ENCODE peak calls at places on chromosomes 13 and 19, in six cellular contexts. B is MG63; T is CD4-positive, alpha-beta T cell; A is adrenal gland; H is H9; G is neural progenitor cell. D is an unnamed sample.

GRCh38 chr13:47239025-47239424 is 342.2 kb upstream of the HTR2A start:
- DNase-seq in B (no peak), T (no peak), A (no peak), H (no peak), G (no peak), D (no peak)

GRCh38 chr19:34555447-34555846 is 73.9 kb downstream of the WTIP start:
- DNase-seq in B (no peak), T (no peak), A (no peak), H (peak; percentile 61), G (peak; percentile 33), D (no peak)

GRCh38 chr19:37251308-37252229 is 33.6 kb downstream of the ZNF383 start:
- DNase-seq in B (peak; percentile 72), T (peak; percentile 4), A (peak; percentile 96), H (no peak), G (no peak), D (no peak)

GRCh38 chr19:19619121-19619848 is 798 bp upstream of the PBX4 start:
- DNase-seq in B (no peak), T (no peak), A (no peak), H (no peak), G (no peak), D (no peak)

GRCh38 chr13:114109646-114110045 is 22.8 kb downstream of the RASA3 start:
- DNase-seq in B (no peak), T (no peak), A (peak; percentile 79), H (no peak), G (peak; percentile 39), D (no peak)

GRCh38 chr19:2511570-2511969 is 35.6 kb downstream of the GADD45B start:
- DNase-seq in B (no peak), T (no peak), A (no peak), H (no peak), G (no peak), D (no peak)

GRCh38 chr19:19372656-19373416 is 32.6 kb upstream of the GATAD2A start:
- DNase-seq in B (peak; percentile 53), T (no peak), A (peak; percentile 74), H (peak; percentile 72), G (no peak), D (no peak)

GRCh38 chr13:112730157-112730671 is 40.4 kb downstream of the ATP11A start:
- DNase-seq in B (no peak), T (no peak), A (peak; percentile 84), H (peak; percentile 20), G (no peak), D (no peak)

GRCh38 chr13:35947315-35947714 is 183.9 kb downstream of the DCLK1 start:
- DNase-seq in B (no peak), T (no peak), A (no peak), H (no peak), G (no peak), D (no peak)

GRCh38 chr13:112818698-112819045 is 128.8 kb downstream of the ATP11A start:
- DNase-seq in B (no peak), T (no peak), A (no peak), H (no peak), G (no peak), D (no peak)

GRCh38 chr13:18212873-18213272 is 968.8 kb downstream of the TUBA3C start:
- DNase-seq in B (peak; percentile 35), T (peak; percentile 5), A (peak; percentile 64), H (no peak), G (no peak), D (no peak)

GRCh38 chr19:30593358-30593757 is 221.2 kb downstream of the ZNF536 start:
- DNase-seq in B (no peak), T (no peak), A (no peak), H (no peak), G (no peak), D (no peak)

GRCh38 chr13:49093376-49093775 is 117.7 kb downstream of the FNDC3A start:
- DNase-seq in B (no peak), T (no peak), A (no peak), H (no peak), G (no peak), D (no peak)

GRCh38 chr19:12796146-12797071 is 5.1 kb downstream of the JUNB start:
- DNase-seq in B (peak; percentile 81), T (peak; percentile 69), A (peak; percentile 91), H (peak; percentile 90), G (peak; percentile 93), D (peak; percentile 92)

GRCh38 chr19:42312370-42312769 is 739 bp upstream of the TMEM145 start:
- DNase-seq in B (no peak), T (no peak), A (no peak), H (no peak), G (no peak), D (no peak)
- H3K27me3 ChIP-seq in B (peaks cover 14% of the 10 kb centered on the region), T (peaks cover 32% of the 10 kb centered on the region), A (no peaks in the 10 kb centered on the region), H (peaks cover 3% of the 10 kb centered on the region), G (peaks cover 50% of the 10 kb centered on the region), D (no peaks in the 10 kb centered on the region)

GRCh38 chr19:47021536-47022139 is 2.0 kb downstream of the NPAS1 start:
- DNase-seq in B (peak; percentile 41), T (no peak), A (no peak), H (peak; percentile 55), G (peak; percentile 69), D (no peak)

GRCh38 chr19:47019431-47020041 is at the start of gene NPAS1:
- DNase-seq in B (no peak), T (no peak), A (no peak), H (peak; percentile 66), G (peak; percentile 63), D (no peak)

GRCh38 chr19:47020992-47021496 is 1.4 kb downstream of the NPAS1 start:
- DNase-seq in B (peak; percentile 29), T (no peak), A (no peak), H (peak; percentile 62), G (peak; percentile 41), D (no peak)

GRCh38 chr19:47018923-47019322 is 714 bp upstream of the NPAS1 start:
- DNase-seq in B (no peak), T (no peak), A (no peak), H (no peak), G (no peak), D (no peak)

DNA sequence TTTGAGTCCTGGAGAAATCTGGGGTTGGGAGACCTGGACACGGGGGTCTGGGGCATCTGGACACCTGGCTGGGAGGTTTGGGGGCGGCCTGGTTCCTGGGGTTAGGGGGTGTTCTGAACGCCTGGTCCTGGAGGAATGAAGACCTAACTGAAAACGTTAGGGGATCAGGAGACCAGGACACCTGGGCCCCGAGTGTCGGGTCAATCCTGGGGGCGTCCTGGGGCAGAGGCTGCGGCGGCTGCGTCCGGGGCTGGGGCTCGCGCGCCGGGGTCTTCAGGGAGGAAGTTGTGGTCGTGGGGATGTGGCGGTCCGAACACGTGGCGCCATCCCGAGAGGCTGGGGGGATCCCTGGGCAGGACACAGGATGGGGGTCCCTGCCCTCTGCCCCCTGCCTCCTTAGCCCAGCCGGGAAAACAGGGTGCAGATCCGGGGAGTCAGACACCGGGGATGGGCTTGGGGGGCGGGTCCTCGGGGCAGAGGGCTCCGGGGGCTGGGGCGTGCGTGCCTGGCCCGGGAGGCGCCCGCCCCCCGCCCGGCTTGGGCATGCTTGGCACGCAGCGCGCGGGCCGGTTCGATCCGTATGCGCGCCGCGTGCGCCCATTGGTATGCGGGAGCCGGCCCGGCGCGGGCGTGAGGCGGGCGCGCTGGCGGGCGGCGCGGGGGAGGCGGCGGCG is 632 bp downstream of the NPAS1 start:
- DNase-seq in B (peak; percentile 31), T (no peak), A (no peak), H (no peak), G (peak; percentile 74), D (no peak)
- H3K27me3 ChIP-seq in B (peaks cover 51% of the 10 kb centered on the region), T (peaks cover 49% of the 10 kb centered on the region), A (peaks cover 48% of the 10 kb centered on the region), H (peaks cover 39% of the 10 kb centered on the region), G (peaks cover 71% of the 10 kb centered on the region), D (peaks cover 29% of the 10 kb centered on the region)

GRCh38 chr19:54875506-54875905 is 1.5 kb downstream of the FCAR start:
- DNase-seq in B (no peak), T (no peak), A (no peak), H (no peak), G (no peak), D (no peak)

GRCh38 chr19:54871713-54872112 is 2.3 kb upstream of the FCAR start:
- DNase-seq in B (no peak), T (no peak), A (no peak), H (no peak), G (no peak), D (no peak)

DNA sequence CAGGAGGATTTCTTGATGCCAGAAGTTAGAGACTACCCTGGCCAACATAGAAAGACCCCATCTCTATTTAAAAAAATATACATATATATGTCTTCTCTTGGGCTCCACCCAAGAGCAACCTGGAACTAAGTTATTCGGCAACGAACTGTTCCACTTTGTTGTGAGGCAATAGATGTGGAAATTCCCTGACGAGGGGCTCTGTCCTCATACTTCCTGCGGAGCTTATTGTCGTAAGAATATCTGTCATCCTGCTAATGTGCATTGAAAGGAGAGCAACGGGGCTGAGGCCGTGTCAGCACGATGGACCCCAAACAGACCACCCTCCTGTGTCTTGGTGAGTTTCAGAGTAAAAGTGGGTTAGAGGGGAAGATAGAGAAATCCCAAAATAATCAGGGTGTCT is at the start of gene FCAR:
- DNase-seq in B (no peak), T (no peak), A (no peak), H (no peak), G (no peak), D (no peak)
- H3K27me3 ChIP-seq in B (no peaks in the 10 kb centered on the region), T (no peaks in the 10 kb centered on the region), A (no peaks in the 10 kb centered on the region), H (no peaks in the 10 kb centered on the region), G (peaks cover 3% of the 10 kb centered on the region), D (no peaks in the 10 kb centered on the region)

GRCh38 chr13:111121421-111121820 is 6.3 kb downstream of the ARHGEF7 start:
- DNase-seq in B (no peak), T (no peak), A (no peak), H (no peak), G (no peak), D (no peak)
- H3K27me3 ChIP-seq in B (peaks cover 8% of the 10 kb centered on the region), T (peaks cover 20% of the 10 kb centered on the region), A (no peaks in the 10 kb centered on the region), H (peaks cover 2% of the 10 kb centered on the region), G (peaks cover 16% of the 10 kb centered on the region), D (no peaks in the 10 kb centered on the region)

GRCh38 chr13:94972262-94972661 is 259.9 kb upstream of the SOX21 start:
- DNase-seq in B (no peak), T (no peak), A (no peak), H (no peak), G (no peak), D (no peak)

GRCh38 chr13:94966380-94966779 is 254.0 kb upstream of the SOX21 start:
- DNase-seq in B (no peak), T (no peak), A (no peak), H (no peak), G (peak; percentile 52), D (no peak)

GRCh38 chr13:94968040-94968756 is 255.9 kb upstream of the SOX21 start:
- DNase-seq in B (peak; percentile 4), T (no peak), A (no peak), H (peak; percentile 75), G (peak; percentile 86), D (no peak)

GRCh38 chr13:94968757-94969086 is 256.4 kb upstream of the SOX21 start:
- DNase-seq in B (no peak), T (no peak), A (no peak), H (no peak), G (no peak), D (no peak)

GRCh38 chr13:94967183-94968039 is 255.1 kb upstream of the SOX21 start:
- DNase-seq in B (peak; percentile 26), T (no peak), A (no peak), H (peak; percentile 62), G (peak; percentile 85), D (no peak)
- H3K27me3 ChIP-seq in B (peaks cover 64% of the 10 kb centered on the region), T (peaks cover 68% of the 10 kb centered on the region), A (peaks cover 45% of the 10 kb centered on the region), H (no peaks in the 10 kb centered on the region), G (no peaks in the 10 kb centered on the region), D (no peaks in the 10 kb centered on the region)

GRCh38 chr19:41112728-41113290 is 1.4 kb upstream of the CYP2F1 start:
- DNase-seq in B (no peak), T (no peak), A (no peak), H (no peak), G (no peak), D (no peak)
- H3K27me3 ChIP-seq in B (peaks cover 6% of the 10 kb centered on the region), T (no peaks in the 10 kb centered on the region), A (no peaks in the 10 kb centered on the region), H (no peaks in the 10 kb centered on the region), G (no peaks in the 10 kb centered on the region), D (no peaks in the 10 kb centered on the region)